ENCODE peak calls at places on chromosome 17, in ten cellular contexts. D is AG04449; K is uterus; X is stimulated activated CD8-positive, alpha-beta memory T cell treated with anti-CD3 and anti-CD28 coated beads, Interleukin-4, amount 100 ng/mL, for 4 hours; M is DMS79; S is left colon; R is activated gamma-delta T cell treated with Interleukin-2 at 50 U/mL for 16 hours; L is tibial artery; I is effector CD4-positive, alpha-beta T cell; O is DMS 273 treated with DMSO at 0.1 percent for 48 hours. E is an unnamed sample.

GRCh38 chr17:49382556-49382955 is 20.5 kb upstream of the ZNF652 start:
- DNase-seq in X (no peak), D (no peak), K (no peak), M (no peak), I (no peak), R (no peak), O (no peak), L (no peak), S (no peak), E (no peak)

GRCh38 chr17:47663997-47664941 is 14.6 kb downstream of the KPNB1 start:
- DNase-seq in O (peak), I (peak), K (peak), M (peak), L (peak), X (peak), R (peak), D (no peak), S (peak), E (peak)

GRCh38 chr17:6212766-6213165 is 142.6 kb downstream of the WSCD1 start:
- DNase-seq in M (no peak), O (no peak), X (no peak), L (no peak), R (no peak), K (no peak), S (no peak), D (no peak), I (no peak), E (no peak)

GRCh38 chr17:10021239-10021638 is 116.2 kb upstream of the RCVRN start:
- DNase-seq in S (peak), M (no peak), L (peak), D (no peak), K (no peak), R (no peak), X (no peak), O (no peak), I (no peak), E (no peak)

GRCh38 chr17:71821512-71821911 is 299.3 kb upstream of the SOX9 start:
- DNase-seq in M (no peak), X (no peak), O (no peak), R (no peak), K (no peak), D (no peak), L (no peak), S (no peak), I (no peak), E (no peak)

GRCh38 chr17:55577687-55578086 is 66.4 kb upstream of the SMIM36 start:
- DNase-seq in M (peak), R (no peak), O (no peak), S (peak), D (no peak), I (no peak), L (no peak), X (no peak), K (no peak), E (no peak)

GRCh38 chr17:8436169-8436932 is 667 bp downstream of the NDEL1 start:
- DNase-seq in O (peak), M (no peak), D (no peak), I (peak), L (peak), S (peak), R (peak), K (peak), X (peak), E (peak)

GRCh38 chr17:41695954-41696720 is 7.5 kb downstream of the EIF1 start:
- DNase-seq in L (no peak), S (peak), O (peak), I (peak), M (peak), D (no peak), R (peak), X (peak), K (peak), E (peak)

GRCh38 chr17:78276499-78276898 is 45.1 kb downstream of the TMEM235 start:
- DNase-seq in D (no peak), X (no peak), I (no peak), O (no peak), K (no peak), S (no peak), R (no peak), L (no peak), M (no peak), E (no peak)

GRCh38 chr17:80663783-80664206 is 119.2 kb downstream of the RPTOR start:
- DNase-seq in L (peak), K (peak), R (peak), D (no peak), M (peak), S (peak), O (no peak), X (no peak), I (no peak), E (no peak)

GRCh38 chr17:33438578-33438977 is 145.5 kb upstream of the ASIC2 start:
- DNase-seq in K (no peak), M (no peak), S (no peak), I (no peak), D (no peak), O (no peak), X (no peak), L (no peak), R (no peak), E (no peak)

GRCh38 chr17:36942631-36943125 is 5.4 kb downstream of the LHX1 start:
- DNase-seq in D (no peak), R (no peak), M (no peak), K (no peak), S (no peak), X (no peak), L (no peak), I (no peak), O (no peak), E (no peak)

GRCh38 chr17:60426596-60426995 is 4.3 kb downstream of the CHCT1 start:
- DNase-seq in O (no peak), S (no peak), I (no peak), L (no peak), K (no peak), D (no peak), R (no peak), M (no peak), X (no peak), E (no peak)

GRCh38 chr17:2395258-2396170 is 5.3 kb downstream of the MNT start:
- DNase-seq in X (no peak), S (peak), L (no peak), R (no peak), K (no peak), I (no peak), O (no peak), M (peak), D (no peak), E (peak)

GRCh38 chr17:67157732-67158639 is 87.0 kb downstream of the HELZ start:
- DNase-seq in O (no peak), K (no peak), M (no peak), L (no peak), D (no peak), R (no peak), X (no peak), I (no peak), S (no peak), E (no peak)

GRCh38 chr17:82313195-82314011 is 4.0 kb downstream of the CD7 start:
- DNase-seq in M (no peak), X (no peak), L (no peak), D (no peak), O (no peak), K (no peak), S (no peak), I (no peak), R (no peak), E (no peak)

GRCh38 chr17:13871261-13871660 is 198.0 kb upstream of the COX10 start:
- DNase-seq in I (no peak), R (no peak), S (no peak), K (no peak), D (no peak), O (no peak), L (no peak), M (no peak), X (no peak), E (no peak)

GRCh38 chr17:50052822-50053653 is 2.9 kb upstream of the ITGA3 start:
- DNase-seq in X (no peak), D (no peak), M (no peak), O (no peak), S (no peak), R (no peak), K (peak), L (no peak), I (no peak), E (no peak)

GRCh38 chr17:80180192-80180591 is 10.4 kb downstream of the CARD14 start:
- DNase-seq in D (no peak), K (no peak), M (no peak), O (no peak), L (no peak), R (no peak), S (no peak), I (no peak), X (no peak), E (no peak)

GRCh38 chr17:42193216-42194132 is 820 bp downstream of the GHDC start:
- DNase-seq in O (no peak), R (no peak), S (no peak), D (no peak), M (no peak), I (no peak), X (no peak), K (no peak), L (no peak), E (no peak)

GRCh38 chr17:81385320-81386111 is 9.7 kb upstream of the BAHCC1 start:
- DNase-seq in X (no peak), K (peak), S (no peak), O (no peak), D (no peak), R (no peak), M (no peak), L (no peak), I (no peak), E (no peak)

GRCh38 chr17:57402691-57403090 is 146.4 kb downstream of the MSI2 start:
- DNase-seq in X (no peak), R (no peak), K (no peak), L (no peak), M (no peak), O (no peak), S (no peak), I (no peak), D (no peak), E (no peak)

GRCh38 chr17:35790826-35791225 is 4.6 kb downstream of the MMP28 start:
- DNase-seq in L (no peak), S (peak), R (no peak), M (no peak), D (no peak), K (no peak), I (no peak), O (no peak), X (no peak), E (no peak)

GRCh38 chr17:13367154-13367553 is 234.6 kb downstream of the HS3ST3A1 start:
- DNase-seq in X (no peak), I (no peak), D (no peak), L (no peak), K (no peak), O (no peak), M (no peak), R (no peak), S (no peak), E (no peak)

GRCh38 chr17:6938637-6939036 is 57.2 kb upstream of the ALOX12 start:
- DNase-seq in R (no peak), X (no peak), K (no peak), O (no peak), S (no peak), I (no peak), D (no peak), M (no peak), L (no peak), E (no peak)

GRCh38 chr17:42720996-42721583 is 23.8 kb downstream of the EZH1 start:
- DNase-seq in R (peak), K (no peak), D (no peak), I (peak), O (no peak), X (no peak), L (no peak), S (no peak), M (peak), E (no peak)

GRCh38 chr17:67629963-67630320 is 87.8 kb upstream of the NOL11 start:
- DNase-seq in R (no peak), X (no peak), K (no peak), D (peak), O (peak), I (no peak), S (no peak), L (no peak), M (peak), E (no peak)

GRCh38 chr17:50367401-50367800 is 5.6 kb downstream of the MRPL27 start:
- DNase-seq in X (no peak), M (no peak), D (no peak), L (no peak), I (no peak), O (no peak), S (no peak), R (no peak), K (no peak), E (no peak)

GRCh38 chr17:39979865-39980401 is 674 bp upstream of the PSMD3 start:
- DNase-seq in I (no peak), X (no peak), L (no peak), R (peak), S (peak), M (peak), D (no peak), K (peak), O (peak), E (no peak)

GRCh38 chr17:73976676-73977521 is 226.6 kb upstream of the RPL38 start:
- DNase-seq in R (no peak), I (no peak), D (no peak), S (no peak), X (no peak), L (no peak), O (no peak), M (peak), K (no peak), E (no peak)

GRCh38 chr17:62625870-62626200 is 1.6 kb upstream of the MRC2 start:
- DNase-seq in K (no peak), I (no peak), R (no peak), X (no peak), L (no peak), M (no peak), D (no peak), O (no peak), S (no peak), E (no peak)